ENCODE peak calls at places on chromosomes 16 and 17, in four cellular contexts. V, Z, I and X are unnamed samples.

GRCh38 chr16:46828943-46829342 is 2.0 kb downstream of the C16orf87 start:
- DNase-seq in V (no peak), Z (no peak), I (no peak), X (no peak)

GRCh38 chr16:12583237-12583897 is 220.3 kb downstream of the CPPED1 start:
- DNase-seq in V (no peak), Z (no peak), I (no peak), X (no peak)

GRCh38 chr17:82882715-82883446 is 43.1 kb upstream of the ZNF750 start:
- DNase-seq in V (peak; percentile 76), Z (no peak), I (peak; percentile 79), X (no peak)

GRCh38 chr16:4159726-4160125 is 43.5 kb upstream of the ADCY9 start:
- DNase-seq in V (no peak), Z (no peak), I (no peak), X (no peak)

GRCh38 chr17:79891113-79891730 is 52.0 kb upstream of the CBX4 start:
- DNase-seq in V (no peak), Z (no peak), I (no peak), X (no peak)

GRCh38 chr16:70746040-70746707 is 54.8 kb downstream of the VAC14 start:
- DNase-seq in V (no peak), Z (peak; percentile 73), I (peak; percentile 89), X (no peak)

GRCh38 chr17:30495586-30495985 is 18.4 kb downstream of the GOSR1 start:
- DNase-seq in V (no peak), Z (no peak), I (no peak), X (no peak)

GRCh38 chr16:51407199-51407598 is 256.1 kb upstream of the SALL1 start:
- DNase-seq in V (no peak), Z (no peak), I (no peak), X (no peak)

GRCh38 chr17:72970794-72971512 is 121.5 kb downstream of the SLC39A11 start:
- DNase-seq in V (no peak), Z (no peak), I (no peak), X (no peak)

GRCh38 chr17:28925912-28926365 is 23.1 kb upstream of the DHRS13 start:
- DNase-seq in V (peak; percentile 37), Z (peak; percentile 51), I (no peak), X (no peak)

GRCh38 chr16:57999971-58000705 is at the start of gene ZNF319:
- DNase-seq in V (no peak), Z (no peak), I (peak; percentile 78), X (no peak)

GRCh38 chr16:81035975-81036750 is 521 bp downstream of the ATMIN start:
- DNase-seq in V (peak; percentile 28), Z (peak; percentile 6), I (peak; percentile 84), X (peak; percentile 55)

GRCh38 chr17:60173304-60173807 is 23.6 kb downstream of the CA4 start:
- DNase-seq in V (no peak), Z (no peak), I (no peak), X (no peak)

GRCh38 chr16:31453255-31454204 is 5.8 kb upstream of the ARMC5 start:
- DNase-seq in V (no peak), Z (peak; percentile 40), I (peak; percentile 68), X (no peak)

GRCh38 chr17:50196826-50197225 is 4.6 kb downstream of the COL1A1 start:
- DNase-seq in V (no peak), Z (no peak), I (no peak), X (no peak)

GRCh38 chr17:48605409-48605864 is 651 bp upstream of the HOXB6 start:
- DNase-seq in V (no peak), Z (no peak), I (no peak), X (no peak)

GRCh38 chr17:76166168-76166567 is 25.1 kb upstream of the FOXJ1 start:
- DNase-seq in V (no peak), Z (no peak), I (no peak), X (no peak)

GRCh38 chr17:78716814-78717393 is 65.2 kb downstream of the CYTH1 start:
- DNase-seq in V (no peak), Z (no peak), I (peak; percentile 84), X (no peak)

GRCh38 chr17:12918132-12918531 is 99.7 kb downstream of the ELAC2 start:
- DNase-seq in V (no peak), Z (peak; percentile 14), I (no peak), X (no peak)

GRCh38 chr17:46056800-46057304 is 57.8 kb downstream of the STH start:
- DNase-seq in V (no peak), Z (peak; percentile 79), I (no peak), X (no peak)

GRCh38 chr16:20385844-20386832 is 18.4 kb downstream of the PDILT start:
- DNase-seq in V (peak; percentile 19), Z (peak; percentile 48), I (no peak), X (peak; percentile 77)

GRCh38 chr17:67281736-67282135 is 36.7 kb upstream of the HELZ start:
- DNase-seq in V (no peak), Z (no peak), I (peak; percentile 20), X (no peak)

GRCh38 chr16:57890752-57891111 is 80.2 kb downstream of the CNGB1 start:
- DNase-seq in V (no peak), Z (no peak), I (no peak), X (no peak)

GRCh38 chr17:58381124-58381838 is 29.3 kb upstream of the SUPT4H1 start:
- DNase-seq in V (no peak), Z (no peak), I (no peak), X (no peak)

GRCh38 chr16:12651765-12652531 is 151.7 kb downstream of the CPPED1 start:
- DNase-seq in V (no peak), Z (no peak), I (no peak), X (no peak)

GRCh38 chr16:89396156-89396555 is 94.2 kb downstream of the ANKRD11 start:
- DNase-seq in V (no peak), Z (no peak), I (peak; percentile 62), X (no peak)

GRCh38 chr16:11401161-11402050 is 56.1 kb downstream of the RMI2 start:
- DNase-seq in V (no peak), Z (no peak), I (peak; percentile 93), X (no peak)

GRCh38 chr16:11403920-11404319 is 58.7 kb downstream of the RMI2 start:
- DNase-seq in V (no peak), Z (no peak), I (no peak), X (no peak)

GRCh38 chr16:11403534-11403795 is 58.2 kb downstream of the RMI2 start:
- DNase-seq in V (no peak), Z (no peak), I (peak; percentile 51), X (no peak)

GRCh38 chr16:11402745-11403533 is 57.7 kb downstream of the RMI2 start:
- DNase-seq in V (no peak), Z (no peak), I (peak; percentile 48), X (no peak)

GRCh38 chr16:11402051-11402744 is 56.9 kb downstream of the RMI2 start:
- DNase-seq in V (no peak), Z (no peak), I (peak; percentile 75), X (no peak)
- TF ChIP-seq CTCF in V (no peak), Z (no peak), I (no peak), X (no peak)

GRCh38 chr16:86221085-86221484 is 289.2 kb upstream of the FOXF1 start:
- DNase-seq in V (no peak), Z (no peak), I (peak; percentile 37), X (no peak)

GRCh38 chr16:86220552-86220951 is 289.8 kb upstream of the FOXF1 start:
- DNase-seq in V (no peak), Z (no peak), I (no peak), X (no peak)

GRCh38 chr16:86222965-86223551 is 287.3 kb upstream of the FOXF1 start:
- DNase-seq in V (no peak), Z (peak; percentile 39), I (no peak), X (no peak)

GRCh38 chr16:86224126-86224525 is 286.2 kb upstream of the FOXF1 start:
- DNase-seq in V (no peak), Z (no peak), I (no peak), X (no peak)

DNA sequence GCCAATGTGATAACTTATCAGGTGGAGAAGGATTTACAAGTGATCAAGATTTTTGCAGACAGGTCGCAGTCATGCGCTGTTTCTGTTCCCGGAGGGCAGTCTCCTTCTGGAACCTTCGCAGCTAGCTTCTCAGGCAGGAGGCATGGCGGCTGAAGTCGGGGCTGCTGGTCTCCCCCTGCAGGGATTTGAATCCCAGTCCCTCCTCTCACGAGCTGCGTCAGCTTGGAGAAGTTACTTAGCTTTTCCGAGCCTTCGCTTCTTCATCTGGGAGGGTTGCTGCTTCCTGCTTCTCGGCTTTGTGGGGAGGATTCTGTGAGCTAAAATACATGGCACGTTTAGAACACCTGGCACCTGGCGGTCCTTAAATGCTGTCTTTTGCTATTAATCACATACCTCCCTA is 287.8 kb upstream of the FOXF1 start:
- DNase-seq in V (no peak), Z (no peak), I (peak; percentile 28), X (peak; percentile 35)
- TF ChIP-seq CTCF in V (no peak), Z (no peak), I (no peak), X (no peak)

GRCh38 chr16:30380072-30380471 is 2.3 kb downstream of the SEPTIN1 start:
- DNase-seq in V (no peak), Z (no peak), I (no peak), X (no peak)

GRCh38 chr16:30377050-30377811 is 2.6 kb downstream of the MYL11 start:
- DNase-seq in V (no peak), Z (no peak), I (no peak), X (no peak)

GRCh38 chr16:30379165-30379783 is 3.1 kb downstream of the SEPTIN1 start:
- DNase-seq in V (no peak), Z (no peak), I (peak; percentile 80), X (no peak)

GRCh38 chr16:30377812-30378235 is 3.2 kb downstream of the MYL11 start:
- DNase-seq in V (peak; percentile 85), Z (peak; percentile 82), I (peak; percentile 99), X (peak; percentile 89)

DNA sequence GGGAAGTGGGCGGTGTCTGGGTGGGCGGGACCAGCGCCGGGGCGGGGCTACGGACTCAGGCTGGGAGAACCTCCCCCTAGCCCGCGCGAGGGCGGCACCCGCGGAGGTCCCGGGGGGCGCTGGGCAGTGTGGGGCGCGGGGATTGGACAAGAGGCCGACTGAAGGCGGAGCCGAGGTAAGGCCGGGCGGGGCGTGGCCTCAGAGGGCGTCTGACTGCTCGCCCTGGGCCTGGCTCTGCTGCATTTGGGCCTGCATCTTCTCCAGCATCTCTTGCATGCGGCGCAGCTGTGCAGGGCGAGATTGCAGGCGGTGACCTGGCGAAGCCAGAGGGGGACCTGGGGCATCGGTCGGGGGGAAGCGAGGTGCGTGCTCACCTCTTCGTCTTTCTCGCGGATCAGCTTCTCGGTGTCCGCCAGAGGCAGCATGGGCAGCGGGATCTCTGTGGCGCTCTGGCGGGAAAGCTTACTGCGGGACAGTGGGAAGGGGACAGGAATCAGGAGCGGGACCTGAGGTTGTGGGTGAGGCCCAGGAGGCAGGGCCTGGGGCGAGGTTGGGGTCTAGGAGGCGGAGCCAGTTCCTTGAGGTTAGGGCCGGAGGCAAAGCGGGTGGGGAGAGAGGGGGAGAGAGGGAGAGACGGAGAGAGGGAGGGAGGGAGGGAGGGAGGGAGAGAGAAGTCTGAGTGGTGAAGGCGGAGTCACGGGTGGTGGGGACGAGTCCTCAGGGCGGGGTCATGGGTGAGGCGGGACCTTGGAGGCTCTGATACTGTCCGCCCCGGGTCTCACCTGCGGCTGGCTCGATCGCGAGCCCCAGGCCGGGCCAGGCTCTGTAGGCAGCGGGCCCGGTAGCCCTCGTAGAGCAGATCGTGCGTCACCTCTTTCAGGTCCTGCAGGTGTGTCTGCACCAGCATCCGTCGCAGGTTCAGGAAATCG is 3.9 kb downstream of the SEPTIN1 start:
- DNase-seq in V (peak; percentile 100), Z (peak; percentile 97), I (peak; percentile 100), X (peak; percentile 98)
- TF ChIP-seq CTCF in V (no peak), Z (peak; percentile 56), I (no peak), X (no peak)

DNA sequence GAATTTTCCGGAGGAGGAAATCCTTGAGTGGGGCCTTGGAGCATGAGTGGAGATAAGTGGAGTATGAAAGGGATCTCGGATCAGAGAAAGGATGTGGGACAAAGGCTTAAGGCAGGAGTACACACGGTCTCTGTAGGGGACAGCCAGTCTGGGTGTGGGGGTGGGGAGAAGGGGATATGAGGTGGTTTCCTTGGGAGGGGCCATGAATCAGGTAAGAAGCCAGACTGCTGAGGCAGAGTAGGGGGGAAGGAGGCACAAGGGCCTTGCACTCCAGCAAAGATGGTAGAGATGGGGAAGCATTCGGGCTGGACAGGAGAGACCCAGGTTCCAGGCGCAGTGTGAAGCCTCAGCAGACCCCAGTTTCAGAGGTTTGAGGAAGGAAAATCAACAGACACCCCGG is 1.6 kb downstream of the HSD11B2 start:
- DNase-seq in V (no peak), Z (no peak), I (no peak), X (no peak)
- TF ChIP-seq CTCF in V (no peak), Z (no peak), I (no peak), X (no peak)